ENCODE peak calls at places on chromosomes 5 and 9, in five cellular contexts. P is Right ventricle myocardium superior, H is MV-4-11, Q is HFFc6, I is BE2C. M is an unnamed sample.

GRCh38 chr9:113622600-113623400 is 159.3 kb downstream of the RGS3 start:
- DNase-seq in P (no peak), H (peak; percentile 22), Q (peak; percentile 86), I (peak; percentile 69), M (peak; percentile 54)

GRCh38 chr5:2702096-2702879 is 49.2 kb downstream of the IRX2 start:
- DNase-seq in P (no peak), H (no peak), Q (no peak), I (no peak), M (no peak)

GRCh38 chr9:83401328-83401895 is 136.8 kb downstream of the FRMD3 start:
- DNase-seq in P (no peak), H (no peak), Q (no peak), I (no peak), M (no peak)

GRCh38 chr9:84679571-84679970 is 10.0 kb downstream of the NTRK2 start:
- DNase-seq in P (no peak), H (no peak), Q (no peak), I (no peak), M (no peak)

GRCh38 chr5:177356756-177357458 is 817 bp upstream of the RGS14 start:
- DNase-seq in P (peak; percentile 30), H (peak; percentile 24), Q (no peak), I (no peak), M (no peak)

GRCh38 chr5:52993367-52993766 is 4.2 kb downstream of the ITGA2 start:
- DNase-seq in P (no peak), H (no peak), Q (no peak), I (no peak), M (no peak)

GRCh38 chr5:123422433-123423277 is 548 bp downstream of the CEP120 start:
- DNase-seq in P (no peak), H (peak; percentile 3), Q (peak; percentile 8), I (no peak), M (peak; percentile 25)

GRCh38 chr5:28265877-28266276 is 1227.5 kb upstream of the CDH9 start:
- DNase-seq in P (no peak), H (no peak), Q (no peak), I (no peak), M (no peak)

GRCh38 chr5:110073534-110073933 is 383.8 kb downstream of the MAN2A1 start:
- DNase-seq in P (no peak), H (no peak), Q (no peak), I (no peak), M (no peak)

GRCh38 chr9:99919930-99920329 is 13.5 kb downstream of the STX17 start:
- DNase-seq in P (no peak), H (no peak), Q (no peak), I (no peak), M (no peak)

M was measured in AG08396.